ENCODE peak calls at places on chromosomes 13 and 19, in five cellular contexts. N is OCI-LY7, W is PC-3, Q is PC-9, P is hepatocyte. U is an unnamed sample. For H3K9me2, the result is how much of the 10 kb centered on the place peaks cover.

GRCh38 chr19:11482384-11483050 is 1.7 kb upstream of the ELAVL3 start:
- DNase-seq in W (peak), Q (peak), P (peak), N (peak), U (peak)

GRCh38 chr19:12867120-12868099 is 13.8 kb downstream of the DNASE2 start:
- DNase-seq in W (no peak), N (peak), P (peak), Q (peak), U (peak)

GRCh38 chr13:40102854-40103253 is 447.4 kb downstream of the COG6 start:
- DNase-seq in N (no peak), P (peak), W (peak), Q (peak), U (peak)

GRCh38 chr13:101523154-101523669 is 70.7 kb downstream of the ITGBL1 start:
- DNase-seq in P (no peak), N (no peak), W (no peak), Q (no peak), U (peak)

GRCh38 chr13:74434782-74435181 is 300.6 kb upstream of the KLF12 start:
- DNase-seq in P (no peak), Q (no peak), N (no peak), W (no peak), U (no peak)

GRCh38 chr19:42291437-42291815 is 10.5 kb upstream of the PRR19 start:
- DNase-seq in N (no peak), P (no peak), Q (no peak), W (no peak), U (no peak)

GRCh38 chr13:112859128-112859816 is 109.7 kb upstream of the MCF2L start:
- DNase-seq in Q (no peak), N (no peak), P (no peak), W (no peak), U (no peak)

GRCh38 chr19:13024126-13024957 is 29.1 kb downstream of the NFIX start:
- DNase-seq in N (no peak), Q (no peak), P (no peak), W (peak), U (peak)

GRCh38 chr19:44611812-44612295 is 1.5 kb upstream of the IGSF23 start:
- DNase-seq in W (no peak), Q (no peak), P (peak), N (no peak), U (no peak)

GRCh38 chr13:71871180-71871754 is 4.3 kb upstream of the DACH1 start:
- DNase-seq in N (no peak), P (no peak), W (no peak), Q (no peak), U (no peak)
- H3K9me2 ChIP-seq in N (under half), P (under half), W (under half), Q (under half), U (under half)

DNA sequence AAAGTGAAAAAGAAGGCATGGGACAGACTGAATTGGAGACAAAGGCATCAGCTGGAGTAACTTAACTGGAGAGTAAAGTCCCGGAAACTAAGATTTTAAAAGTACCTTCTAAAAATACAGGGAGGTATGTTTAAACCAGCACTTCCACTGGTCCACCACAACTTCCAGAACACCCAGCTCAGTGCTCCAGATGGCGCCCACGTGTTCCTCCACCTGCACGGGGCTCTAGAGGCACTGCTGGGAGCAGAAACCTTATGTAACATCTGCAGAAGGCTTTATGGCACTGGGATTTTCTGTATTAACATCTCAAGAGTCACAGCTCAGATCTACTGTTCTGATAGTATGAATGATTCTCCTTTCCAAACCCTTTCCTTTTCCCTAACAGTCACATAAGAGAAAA is 252.1 kb downstream of the DCLK1 start:
- DNase-seq in P (no peak), Q (no peak), W (no peak), N (no peak), U (no peak)
- H3K9me2 ChIP-seq in P (under half), Q (under half), W (under half), N (under half), U (under half)

DNA sequence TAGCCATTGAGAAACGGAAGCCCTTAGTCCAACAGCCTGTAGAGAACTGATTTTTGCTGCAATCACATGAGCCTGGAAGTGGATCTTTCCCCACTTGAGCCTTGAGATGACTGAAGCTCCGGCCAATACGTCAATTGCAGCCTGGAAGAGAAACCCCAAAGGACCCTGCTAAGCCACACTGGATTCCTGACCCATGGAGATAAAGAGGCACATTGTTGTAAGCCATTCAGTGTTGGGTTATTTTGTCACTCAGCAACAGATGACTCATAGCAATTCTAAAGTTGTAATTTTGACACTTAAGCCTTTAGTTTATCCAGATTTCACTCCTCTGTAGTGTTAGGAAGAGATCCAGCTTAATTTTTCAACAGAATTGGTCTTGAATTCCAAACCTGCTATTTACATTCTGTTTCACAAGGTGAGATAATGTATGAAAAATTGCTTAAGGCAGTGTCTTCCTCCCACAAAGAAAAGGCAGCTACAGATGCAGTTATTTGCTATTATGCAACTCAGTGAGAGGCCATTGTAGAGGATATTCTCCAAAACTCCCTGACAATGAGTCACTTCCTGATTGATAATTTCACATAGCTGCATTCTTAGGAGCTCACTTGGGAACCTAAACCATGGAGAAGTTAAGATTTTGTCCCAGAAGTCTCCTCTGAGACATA is 59.4 kb upstream of the TSHZ3 start:
- DNase-seq in W (peak), N (no peak), P (peak), Q (no peak), U (peak)
- H3K9me2 ChIP-seq in W (under half), N (under half), P (under half), Q (under half), U (under half)

GRCh38 chr19:7860166-7860901 is 13.9 kb downstream of the PRR36 start:
- DNase-seq in Q (no peak), P (no peak), W (no peak), N (no peak), U (no peak)
- H3K9me2 ChIP-seq in Q (under half), P (under half), W (under half), N (under half), U (under half)

DNA sequence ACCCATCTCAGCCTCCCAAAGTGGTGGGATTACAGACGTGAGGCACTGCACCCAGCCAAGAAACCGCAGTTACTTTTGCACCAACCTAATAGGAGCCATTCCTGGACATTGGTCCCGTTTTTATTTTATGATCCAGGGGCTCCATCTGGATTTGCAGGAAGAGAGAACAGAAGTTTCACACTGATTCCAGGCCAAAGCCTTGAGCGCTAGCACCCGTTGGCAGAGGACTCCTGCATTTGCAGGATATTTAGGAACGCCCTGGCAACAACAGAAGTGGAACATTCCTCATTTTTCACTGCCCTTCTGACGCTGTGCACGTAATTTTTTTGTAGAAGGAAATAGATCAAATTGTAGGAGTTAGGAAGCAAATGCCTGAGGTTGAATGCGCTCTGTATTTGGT is 11.7 kb upstream of the SULT2A1 start:
- DNase-seq in P (no peak), N (no peak), W (no peak), Q (no peak), U (no peak)
- H3K9me2 ChIP-seq in P (under half), N (under half), W (under half), Q (under half), U (under half)

U was measured in GM23248.